ENCODE peak calls at places on chromosomes 13 and 19, in nine cellular contexts. V is coronary artery, D is colonic mucosa, U is GM23338, E is uterus, F is OCI-LY7, G is esophagus squamous epithelium, J is pancreas, I is cardiac muscle cell. K is an unnamed sample.
A peak's percentile ranks its signal among the peaks of the same experiment; 100 is the strongest.

GRCh38 chr19:49017666-49018351 is 918 bp upstream of the LHB start:
- DNase-seq in G (no peak), J (peak; percentile 60), D (peak; percentile 43), I (peak; percentile 71), U (peak; percentile 83), V (no peak), F (peak; percentile 73), E (no peak), K (peak; percentile 49)

GRCh38 chr13:47250141-47250540 is 353.3 kb upstream of the HTR2A start:
- DNase-seq in G (no peak), J (no peak), I (no peak), E (peak; percentile 30), U (no peak), V (no peak), D (no peak), F (no peak), K (no peak)

GRCh38 chr13:76882431-76882830 is 3.8 kb downstream of the KCTD12 start:
- DNase-seq in U (no peak), G (no peak), F (no peak), I (no peak), D (no peak), J (no peak), E (no peak), V (no peak), K (peak; percentile 11)

GRCh38 chr19:34220472-34221063 is 33.8 kb upstream of the GARRE1 start:
- DNase-seq in D (peak; percentile 75), I (peak; percentile 69), J (peak; percentile 43), V (no peak), U (peak; percentile 83), E (peak; percentile 48), G (no peak), F (peak; percentile 73), K (peak; percentile 65)

GRCh38 chr13:23828086-23828485 is 61.1 kb downstream of the MIPEP start:
- DNase-seq in U (no peak), E (no peak), V (no peak), D (no peak), G (no peak), J (no peak), F (no peak), I (no peak), K (no peak)

GRCh38 chr19:1683869-1684572 is 31.6 kb upstream of the TCF3 start:
- DNase-seq in U (no peak), D (no peak), J (no peak), G (no peak), V (no peak), I (no peak), E (no peak), F (no peak), K (no peak)

GRCh38 chr19:48726573-48726972 is 7.0 kb upstream of the MAMSTR start:
- DNase-seq in E (no peak), G (no peak), V (no peak), U (no peak), F (peak; percentile 83), I (no peak), D (no peak), J (peak; percentile 14), K (no peak)

GRCh38 chr13:36313047-36313969 is 15.7 kb upstream of the CCDC169 start:
- DNase-seq in D (no peak), V (no peak), E (no peak), F (no peak), J (no peak), G (no peak), U (no peak), I (no peak), K (no peak)

GRCh38 chr13:100035936-100036335 is 53.0 kb upstream of the PCCA start:
- DNase-seq in V (no peak), U (no peak), D (no peak), J (no peak), I (no peak), F (no peak), G (no peak), E (no peak), K (no peak)

GRCh38 chr13:62629618-62630017 is 1214.0 kb upstream of the PCDH20 start:
- DNase-seq in D (no peak), V (no peak), F (no peak), I (no peak), G (no peak), U (no peak), E (no peak), J (no peak), K (no peak)

GRCh38 chr13:50387124-50387581 is 371.9 kb downstream of the KCNRG start:
- DNase-seq in E (peak; percentile 34), I (peak; percentile 64), D (peak; percentile 51), V (no peak), F (peak; percentile 75), U (peak; percentile 72), G (no peak), J (peak; percentile 41), K (peak; percentile 50)

GRCh38 chr13:44147222-44147621 is 226.4 kb upstream of the SERP2 start:
- DNase-seq in E (no peak), F (no peak), D (no peak), U (no peak), J (no peak), V (no peak), G (no peak), I (no peak), K (no peak)

GRCh38 chr13:98938801-98939200 is 39.1 kb downstream of the DOCK9 start:
- DNase-seq in I (peak; percentile 68), J (no peak), V (no peak), U (peak; percentile 66), D (no peak), F (no peak), G (no peak), E (no peak), K (no peak)
- H3K27ac ChIP-seq in I (no peak overlapping the region), J (no peak overlapping the region), V (peak overlapping the region; percentile 39), U (peak overlapping the region; percentile 97), D (no peak overlapping the region), F (no peak overlapping the region), G (peak overlapping the region; percentile 69), E (peak overlapping the region; percentile 56), K (no peak overlapping the region)

DNA sequence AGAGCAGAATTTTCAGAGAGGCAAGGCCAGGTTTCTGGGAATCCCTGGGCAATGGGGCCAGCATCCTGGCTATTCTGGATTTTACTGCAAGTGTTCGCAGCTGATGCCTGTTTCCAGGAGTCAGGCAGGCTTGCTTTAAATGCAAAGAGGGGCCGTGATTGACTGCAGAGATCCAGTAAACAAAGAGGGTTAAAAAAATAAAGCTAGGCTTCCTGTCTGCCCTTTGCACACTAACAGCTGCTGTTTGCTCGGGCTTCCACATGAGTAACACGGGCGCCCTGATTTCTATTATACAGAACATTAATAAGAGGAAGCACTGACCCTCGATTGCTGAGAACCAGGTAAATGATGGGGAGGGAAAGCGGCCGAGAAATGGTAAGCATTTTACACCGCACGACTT is 254.2 kb upstream of the ZNF507 start:
- DNase-seq in G (no peak), E (no peak), J (no peak), V (no peak), D (no peak), U (no peak), F (no peak), I (no peak), K (no peak)
- H3K27ac ChIP-seq in G (no peak overlapping the region), E (no peak overlapping the region), J (no peak overlapping the region), V (no peak overlapping the region), D (no peak overlapping the region), U (no peak overlapping the region), F (no peak overlapping the region), I (no peak overlapping the region), K (no peak overlapping the region)

GRCh38 chr19:10962863-10963262 is 2.0 kb downstream of the SMARCA4 start:
- DNase-seq in U (no peak), E (no peak), F (no peak), I (no peak), J (no peak), D (no peak), V (no peak), G (no peak), K (no peak)
- H3K27ac ChIP-seq in U (no peak overlapping the region), E (no peak overlapping the region), F (peak overlapping the region; percentile 99), I (peak overlapping the region; percentile 28), J (no peak overlapping the region), D (no peak overlapping the region), V (no peak overlapping the region), G (peak overlapping the region; percentile 44), K (no peak overlapping the region)

GRCh38 chr13:113322890-113323651 is 26.0 kb downstream of the LAMP1 start:
- DNase-seq in U (no peak), E (no peak), J (no peak), I (peak; percentile 41), F (no peak), G (no peak), D (no peak), V (no peak), K (no peak)
- H3K27ac ChIP-seq in U (peak overlapping the region; percentile 14), E (no peak overlapping the region), J (no peak overlapping the region), I (peak overlapping the region; percentile 47), F (no peak overlapping the region), G (no peak overlapping the region), D (no peak overlapping the region), V (no peak overlapping the region), K (no peak overlapping the region)

GRCh38 chr19:35931874-35932202 is 4.3 kb upstream of the LRFN3 start:
- DNase-seq in J (no peak), D (no peak), G (no peak), U (no peak), I (no peak), V (no peak), E (no peak), F (no peak), K (no peak)
- H3K27ac ChIP-seq in J (no peak overlapping the region), D (no peak overlapping the region), G (no peak overlapping the region), U (peak overlapping the region; percentile 86), I (no peak overlapping the region), V (no peak overlapping the region), E (no peak overlapping the region), F (no peak overlapping the region), K (no peak overlapping the region)

K was measured in transverse colon.